ENCODE peak calls at places on chromosomes 1 and 21, in ten cellular contexts. C, O, Z, N, L, F, P, A, U and R are unnamed samples.

GRCh38 chr1:30039354-30040080 is 683.9 kb downstream of the MATN1 start:
- DNase-seq in U (peak; percentile 20), O (no peak), L (no peak), P (no peak), F (no peak), Z (no peak), C (no peak), A (peak; percentile 68), N (no peak), R (no peak)

GRCh38 chr1:176222196-176222595 is 15.1 kb upstream of the COP1 start:
- DNase-seq in A (no peak), C (no peak), Z (no peak), L (peak; percentile 17), P (no peak), O (no peak), F (no peak), U (no peak), N (no peak), R (no peak)

GRCh38 chr1:56967900-56968832 is 2.4 kb upstream of the C8B start:
- DNase-seq in L (peak; percentile 43), N (peak; percentile 14), O (peak; percentile 54), A (no peak), P (no peak), F (peak; percentile 23), U (peak; percentile 92), Z (peak; percentile 54), C (no peak), R (no peak)

GRCh38 chr1:112698366-112699310 is 8.3 kb downstream of the RHOC start:
- DNase-seq in C (no peak), O (no peak), P (no peak), Z (no peak), F (peak; percentile 67), U (peak; percentile 84), A (no peak), N (no peak), L (no peak), R (no peak)

GRCh38 chr1:153678519-153679336 is at the start of gene NPR1:
- DNase-seq in P (no peak), U (peak; percentile 83), O (no peak), F (peak; percentile 72), Z (peak; percentile 76), N (peak; percentile 79), C (no peak), L (peak; percentile 33), A (peak; percentile 89), R (peak; percentile 37)

GRCh38 chr1:88612783-88613182 is 71.3 kb upstream of the PKN2 start:
- DNase-seq in L (no peak), C (no peak), F (no peak), P (peak; percentile 0), A (no peak), U (no peak), Z (no peak), N (no peak), O (no peak), R (no peak)

GRCh38 chr21:25858328-25858727 is 123.6 kb downstream of the GABPA start:
- DNase-seq in O (no peak), N (no peak), F (no peak), A (no peak), Z (no peak), U (no peak), P (no peak), C (no peak), L (no peak), R (no peak)

GRCh38 chr1:57544345-57544744 is 120.5 kb upstream of the DAB1 start:
- DNase-seq in N (no peak), L (no peak), U (no peak), F (no peak), Z (no peak), O (no peak), P (no peak), C (no peak), A (no peak), R (no peak)

GRCh38 chr1:207817778-207818751 is 66.2 kb downstream of the CD46 start:
- DNase-seq in F (no peak), P (no peak), L (no peak), C (no peak), Z (no peak), O (no peak), A (peak; percentile 77), N (peak; percentile 50), U (no peak), R (no peak)

GRCh38 chr1:68232354-68233148 is at the start of gene WLS:
- DNase-seq in Z (peak; percentile 86), L (peak; percentile 78), O (peak; percentile 70), N (peak; percentile 76), P (peak; percentile 49), F (peak; percentile 79), U (peak; percentile 92), A (peak; percentile 96), C (no peak), R (no peak)
- TF ChIP-seq CTCF in Z (peak; percentile 45), L (no peak), O (no peak), N (peak; percentile 10), P (no peak), F (peak; percentile 28), U (peak; percentile 46), A (no peak), C (no peak), R (no peak)

GRCh38 chr1:165215676-165216075 is 140.8 kb downstream of the LMX1A start:
- DNase-seq in N (no peak), Z (no peak), C (no peak), U (no peak), O (no peak), P (no peak), L (no peak), F (no peak), A (no peak), R (no peak)

GRCh38 chr1:165216254-165216653 is 140.3 kb downstream of the LMX1A start:
- DNase-seq in O (no peak), F (no peak), P (no peak), L (no peak), N (no peak), A (no peak), U (peak; percentile 64), Z (no peak), C (no peak), R (no peak)

GRCh38 chr1:165222580-165222979 is 133.9 kb downstream of the LMX1A start:
- DNase-seq in U (no peak), L (no peak), N (no peak), P (no peak), C (no peak), F (no peak), Z (no peak), A (no peak), O (no peak), R (no peak)

GRCh38 chr1:165217958-165218357 is 138.6 kb downstream of the LMX1A start:
- DNase-seq in O (no peak), F (no peak), Z (no peak), U (no peak), N (no peak), A (no peak), P (no peak), C (no peak), L (no peak), R (no peak)

DNA sequence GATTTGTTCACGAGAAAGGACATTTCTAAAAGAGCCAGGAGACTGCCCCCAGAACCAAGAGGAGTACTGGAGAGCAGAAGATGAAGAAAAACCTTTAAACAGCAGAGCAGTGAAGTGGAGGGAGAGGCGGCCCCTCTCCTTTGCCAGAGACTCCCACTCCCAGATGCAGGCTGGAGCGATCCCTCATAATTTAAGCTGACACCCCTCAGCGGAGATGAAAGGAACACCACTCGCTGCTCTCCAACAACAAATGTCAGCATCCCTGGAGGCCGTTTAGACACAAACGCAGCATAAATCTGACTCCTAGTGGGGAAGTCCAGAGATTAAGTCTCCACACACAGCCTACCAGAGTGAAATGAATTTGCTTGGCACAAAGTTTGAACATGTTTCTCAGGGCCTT is 137.8 kb downstream of the LMX1A start:
- DNase-seq in L (no peak), C (no peak), U (no peak), N (no peak), P (no peak), O (no peak), F (no peak), Z (no peak), A (no peak), R (no peak)
- TF ChIP-seq CTCF in L (no peak), C (no peak), U (no peak), N (no peak), P (no peak), O (no peak), F (no peak), Z (no peak), A (no peak), R (no peak)

DNA sequence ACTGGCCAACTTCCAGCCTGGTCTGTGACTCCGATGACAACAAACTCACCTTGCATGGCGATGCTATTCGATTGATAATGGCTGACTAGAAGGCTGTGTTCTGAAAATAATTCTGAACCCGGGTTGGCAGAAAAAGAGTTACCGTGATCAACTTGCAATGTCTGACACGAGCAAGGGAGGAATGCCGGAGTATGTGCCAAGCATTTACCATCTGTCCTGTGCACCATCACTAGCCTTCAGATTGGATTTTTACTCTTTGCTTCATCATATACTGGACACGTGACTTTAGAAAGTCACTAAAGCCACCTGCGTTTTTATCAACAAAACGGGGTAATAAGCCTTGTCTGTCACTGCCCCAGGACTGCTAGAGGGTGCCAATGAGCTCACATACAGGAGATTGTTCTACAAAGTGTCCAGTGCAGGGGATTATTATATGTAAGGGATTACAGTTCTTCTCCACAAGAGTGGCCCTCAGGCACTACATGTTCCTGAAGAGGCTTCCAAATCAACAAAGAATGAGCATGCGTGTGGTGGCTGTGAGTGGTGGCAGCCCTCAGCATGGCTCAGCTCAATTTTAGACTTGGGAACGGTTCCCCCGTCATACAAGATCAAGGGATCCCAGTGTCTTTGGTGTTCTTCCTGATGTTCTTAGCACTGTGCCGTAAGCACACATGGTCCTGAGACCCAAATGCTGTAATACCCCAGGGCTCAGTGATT is 35.7 kb downstream of the SSBP3 start:
- DNase-seq in O (no peak), L (no peak), Z (no peak), F (no peak), U (no peak), N (no peak), P (no peak), A (no peak), C (no peak), R (no peak)
- TF ChIP-seq CTCF in O (no peak), L (no peak), Z (no peak), F (no peak), U (no peak), N (no peak), P (no peak), A (no peak), C (no peak), R (no peak)

GRCh38 chr21:43689556-43690337 is 29.2 kb upstream of the PDXK start:
- DNase-seq in A (no peak), U (no peak), L (no peak), F (no peak), O (no peak), P (no peak), C (no peak), Z (no peak), N (no peak), R (no peak)

GRCh38 chr21:43684424-43684823 is 25.1 kb downstream of the RRP1B start:
- DNase-seq in C (no peak), F (no peak), L (no peak), A (no peak), O (no peak), N (no peak), Z (peak; percentile 26), P (no peak), U (no peak), R (no peak)

GRCh38 chr21:43688906-43689305 is 29.5 kb downstream of the RRP1B start:
- DNase-seq in O (no peak), N (no peak), U (no peak), F (no peak), A (no peak), P (no peak), C (no peak), Z (no peak), L (no peak), R (no peak)

GRCh38 chr21:43687566-43688395 is 28.4 kb downstream of the RRP1B start:
- DNase-seq in C (no peak), A (no peak), F (no peak), Z (no peak), N (no peak), U (no peak), O (no peak), L (no peak), P (no peak), R (peak; percentile 28)

GRCh38 chr21:43686811-43687565 is 27.6 kb downstream of the RRP1B start:
- DNase-seq in F (no peak), O (no peak), A (no peak), P (no peak), U (no peak), Z (no peak), N (no peak), C (no peak), L (no peak), R (no peak)
- TF ChIP-seq CTCF in F (no peak), O (no peak), A (no peak), P (no peak), U (no peak), Z (no peak), N (no peak), C (no peak), L (no peak), R (no peak)